ENCODE peak calls at places on chromosomes 3 and 15, in eight cellular contexts. N, Q, A, R, H, V, U and B are unnamed samples. For H3K36me3, the result is how much of the 10 kb centered on the place peaks cover.

GRCh38 chr3:170309044-170309443 is 48.5 kb upstream of the SKIL start:
- DNase-seq in A (no peak), Q (no peak), V (no peak), R (no peak), N (no peak), H (no peak), U (no peak), B (no peak)

GRCh38 chr3:151367448-151367847 is 17.1 kb downstream of the P2RY12 start:
- DNase-seq in V (no peak), N (no peak), A (no peak), Q (no peak), R (no peak), U (no peak), H (no peak), B (no peak)

GRCh38 chr3:64242435-64242834 is 17.2 kb upstream of the PRICKLE2 start:
- DNase-seq in U (no peak), V (no peak), N (peak), A (no peak), R (no peak), Q (no peak), H (no peak), B (peak)

GRCh38 chr15:93372209-93372910 is 283.3 kb upstream of the RGMA start:
- DNase-seq in V (peak), H (no peak), U (no peak), Q (no peak), R (no peak), N (no peak), A (no peak), B (no peak)

GRCh38 chr3:36932979-36933378 is 11.9 kb downstream of the TRANK1 start:
- DNase-seq in R (no peak), H (no peak), Q (no peak), V (peak), N (no peak), A (no peak), U (peak), B (no peak)

GRCh38 chr15:32974691-32975090 is 219.8 kb downstream of the FMN1 start:
- DNase-seq in R (no peak), H (no peak), Q (no peak), A (no peak), U (no peak), V (no peak), N (no peak), B (no peak)

GRCh38 chr3:196399485-196399945 is 32.7 kb downstream of the UBXN7 start:
- DNase-seq in N (no peak), R (no peak), A (no peak), U (no peak), V (no peak), Q (no peak), H (no peak), B (no peak)

GRCh38 chr3:17459470-17459993 is 282.9 kb downstream of the TBC1D5 start:
- DNase-seq in H (no peak), Q (no peak), A (no peak), V (no peak), N (no peak), R (no peak), U (no peak), B (no peak)

GRCh38 chr3:129084501-129084900 is 23.9 kb downstream of the GP9 start:
- DNase-seq in R (no peak), A (no peak), Q (no peak), N (no peak), V (no peak), U (no peak), H (no peak), B (no peak)

GRCh38 chr3:90015688-90016356 is 908.4 kb downstream of the EPHA3 start:
- DNase-seq in R (no peak), H (no peak), V (peak), A (no peak), Q (no peak), N (no peak), U (no peak), B (no peak)

GRCh38 chr3:151301787-151302186 is 14.8 kb downstream of the GPR87 start:
- DNase-seq in A (no peak), V (no peak), H (no peak), U (no peak), Q (no peak), R (no peak), N (no peak), B (no peak)

GRCh38 chr3:31462050-31462569 is 70.6 kb upstream of the STT3B start:
- DNase-seq in A (no peak), H (no peak), Q (peak), N (no peak), U (no peak), V (peak), R (no peak), B (no peak)

GRCh38 chr15:88020806-88021205 is 235.7 kb downstream of the NTRK3 start:
- DNase-seq in U (no peak), R (no peak), N (no peak), A (no peak), H (no peak), Q (no peak), V (no peak), B (no peak)

GRCh38 chr3:47425383-47425778 is 44.6 kb downstream of the PTPN23 start:
- DNase-seq in H (no peak), A (no peak), N (no peak), U (no peak), Q (no peak), R (no peak), V (peak), B (no peak)

GRCh38 chr15:39462691-39463090 is 118.2 kb upstream of the THBS1 start:
- DNase-seq in R (no peak), Q (no peak), V (no peak), N (no peak), U (no peak), H (no peak), A (no peak), B (no peak)

GRCh38 chr3:143824675-143825074 is 23.6 kb downstream of the SLC9A9 start:
- DNase-seq in Q (no peak), N (no peak), U (no peak), R (no peak), H (no peak), V (no peak), A (no peak), B (no peak)
- H3K36me3 ChIP-seq in Q (under half), N (under half), U (under half), R (under half), H (under half), V (under half), A (under half), B (under half)

GRCh38 chr3:13045904-13046568 is 27.2 kb downstream of the IQSEC1 start:
- DNase-seq in V (no peak), R (no peak), U (no peak), A (no peak), N (no peak), Q (peak), H (no peak), B (no peak)

GRCh38 chr3:13049400-13049799 is 23.8 kb downstream of the IQSEC1 start:
- DNase-seq in R (no peak), V (no peak), U (no peak), A (no peak), Q (no peak), N (no peak), H (no peak), B (no peak)

GRCh38 chr3:13046569-13047279 is 26.5 kb downstream of the IQSEC1 start:
- DNase-seq in Q (no peak), U (no peak), R (no peak), V (no peak), A (no peak), N (no peak), H (no peak), B (no peak)

GRCh38 chr3:13045245-13045903 is 27.9 kb downstream of the IQSEC1 start:
- DNase-seq in R (no peak), A (no peak), H (no peak), V (no peak), U (no peak), Q (no peak), N (no peak), B (no peak)

GRCh38 chr3:13047296-13048165 is 25.7 kb downstream of the IQSEC1 start:
- DNase-seq in A (no peak), H (no peak), Q (no peak), U (no peak), R (no peak), N (no peak), V (no peak), B (no peak)
- TF ChIP-seq CTCF in A (no peak), H (no peak), Q (no peak), U (no peak), R (no peak), N (no peak), V (peak), B (no peak)

GRCh38 chr3:16303037-16303436 is 38.0 kb downstream of the OXNAD1 start:
- DNase-seq in U (no peak), N (no peak), Q (no peak), A (no peak), H (no peak), V (no peak), R (no peak), B (no peak)

GRCh38 chr3:16307832-16308531 is 43.0 kb downstream of the OXNAD1 start:
- DNase-seq in H (no peak), Q (no peak), V (no peak), U (no peak), N (no peak), A (no peak), R (no peak), B (no peak)

GRCh38 chr3:16304065-16305010 is 39.3 kb downstream of the OXNAD1 start:
- DNase-seq in A (no peak), H (no peak), V (no peak), N (no peak), U (no peak), Q (no peak), R (no peak), B (no peak)

GRCh38 chr3:16302082-16302631 is 37.1 kb downstream of the OXNAD1 start:
- DNase-seq in A (no peak), H (no peak), V (no peak), Q (no peak), R (no peak), N (no peak), U (no peak), B (no peak)

DNA sequence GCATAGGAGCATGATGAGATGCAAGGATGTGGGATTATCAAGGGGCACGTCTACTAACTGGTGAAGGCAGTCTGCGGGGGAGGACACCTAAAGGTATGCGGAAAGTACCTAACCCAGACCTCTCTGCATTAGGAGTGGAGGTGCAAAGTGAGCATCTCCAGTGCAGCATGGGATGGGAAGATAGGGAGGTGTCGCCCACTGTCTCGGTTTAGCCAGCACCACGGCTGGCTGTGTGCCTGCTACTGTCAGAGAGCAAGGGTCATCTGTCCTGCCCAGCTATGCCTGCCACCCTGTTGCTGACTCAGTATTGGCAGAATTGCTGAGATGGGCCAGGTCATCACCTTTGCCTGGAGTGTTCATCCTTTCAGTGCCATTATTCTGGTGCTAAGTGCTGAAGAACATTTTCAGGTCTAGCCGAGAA is 40.1 kb downstream of the OXNAD1 start:
- DNase-seq in R (no peak), Q (no peak), V (no peak), U (no peak), H (no peak), A (no peak), N (no peak), B (no peak)
- H3K36me3 ChIP-seq in R (under half), Q (under half), V (under half), U (under half), H (under half), A (under half), N (half or more), B (under half)

DNA sequence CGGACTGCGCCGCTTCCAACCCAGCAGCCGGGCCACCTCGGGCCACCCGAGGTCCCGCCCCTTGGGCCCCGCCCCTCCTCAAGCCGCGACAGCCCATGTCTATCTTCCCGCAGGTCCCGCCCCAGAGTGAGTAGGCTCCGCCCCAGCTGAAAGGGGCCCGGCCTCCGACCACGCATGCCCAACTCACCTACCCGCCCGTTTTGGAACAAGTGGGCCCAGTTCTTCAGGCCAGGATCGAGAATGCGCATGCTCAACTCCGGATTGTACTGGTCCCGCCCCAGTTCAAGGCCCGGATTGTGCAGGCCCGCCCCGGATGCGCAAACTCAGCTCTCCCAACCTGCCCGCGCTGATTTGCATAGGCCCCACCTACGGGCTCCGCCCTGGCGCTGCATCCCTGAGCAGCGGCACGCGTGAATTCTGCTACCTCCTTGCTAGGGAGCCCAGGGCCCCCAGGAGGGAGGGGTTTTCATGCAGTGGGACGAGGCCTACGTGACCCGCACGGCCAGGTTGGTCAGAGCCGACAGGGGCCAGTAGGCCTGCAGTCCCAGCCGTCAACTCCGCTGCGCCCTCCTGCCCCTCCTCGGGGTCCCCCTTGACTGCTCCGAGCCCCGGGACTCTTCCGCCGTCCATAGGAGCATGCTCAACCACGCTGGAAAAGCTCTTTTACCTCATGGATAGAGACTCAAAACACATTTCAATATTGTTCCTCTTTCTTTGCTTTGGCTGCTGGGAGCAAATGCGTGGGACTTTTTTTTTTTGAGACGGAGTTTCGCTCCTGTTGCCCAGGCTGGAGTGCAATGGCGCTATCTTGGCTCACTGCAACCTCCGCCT is at the start of gene PFKFB4:
- DNase-seq in R (peak), N (peak), Q (peak), H (peak), V (peak), A (peak), U (peak), B (peak)
- TF ChIP-seq CTCF in R (no peak), N (no peak), Q (no peak), H (no peak), V (peak), A (peak), U (peak), B (no peak)

DNA sequence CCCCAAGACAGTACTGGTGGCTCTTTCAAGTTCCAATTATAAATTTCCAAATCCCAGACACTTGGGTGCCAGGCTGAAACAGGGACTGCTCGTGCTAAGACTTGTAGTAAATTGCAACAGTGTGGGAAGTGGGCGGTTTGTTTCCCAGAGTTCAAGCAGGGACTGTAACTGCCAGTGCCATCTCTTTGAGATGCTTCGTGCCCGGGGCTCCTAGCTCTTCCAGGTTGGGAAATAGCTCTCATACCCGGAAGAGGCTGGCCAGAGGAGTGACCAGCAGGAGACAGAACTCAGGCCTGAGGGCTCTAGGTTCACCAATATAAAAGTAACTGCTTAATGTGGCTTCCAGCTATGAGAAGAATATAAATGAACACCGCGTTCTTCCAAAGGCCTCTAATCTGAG is 54.0 kb upstream of the NEO1 start:
- DNase-seq in A (no peak), R (no peak), V (no peak), H (no peak), N (no peak), Q (no peak), U (no peak), B (no peak)
- H3K36me3 ChIP-seq in A (under half), R (under half), V (under half), H (under half), N (under half), Q (under half), U (under half), B (under half)

DNA sequence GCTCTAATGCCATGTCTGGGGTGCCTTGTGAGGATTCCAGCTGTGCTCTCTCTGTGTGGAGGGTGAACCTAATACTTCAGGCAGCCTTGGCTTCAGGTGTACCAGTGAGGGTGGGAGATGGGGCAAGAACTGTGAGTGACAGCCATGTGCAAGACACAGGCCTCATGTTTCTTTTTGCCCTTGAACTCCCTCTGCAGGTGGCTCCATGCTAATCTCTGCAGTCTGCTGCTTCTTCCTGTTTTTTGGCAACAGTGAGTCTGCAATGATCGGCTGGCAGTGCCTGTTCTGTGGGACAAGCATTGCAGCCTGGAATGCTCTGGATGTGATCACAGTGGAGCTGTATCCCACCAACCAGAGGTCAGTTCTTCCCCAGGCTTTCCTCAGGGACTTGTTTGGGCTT is 189.3 kb downstream of the SV2B start:
- DNase-seq in V (peak), R (no peak), H (no peak), Q (no peak), N (no peak), U (no peak), A (no peak), B (no peak)
- TF ChIP-seq CTCF in V (peak), R (peak), H (no peak), Q (no peak), N (no peak), U (no peak), A (no peak), B (no peak)

GRCh38 chr3:188157971-188158370 is 4.0 kb downstream of the LPP start:
- DNase-seq in V (no peak), H (no peak), A (no peak), Q (peak), N (no peak), U (no peak), R (no peak), B (no peak)
- H3K36me3 ChIP-seq in V (under half), H (under half), A (under half), Q (under half), N (under half), U (under half), R (under half), B (under half)

GRCh38 chr3:16317561-16317945 is 52.5 kb downstream of the OXNAD1 start:
- DNase-seq in U (no peak), N (no peak), R (no peak), V (no peak), Q (no peak), A (no peak), H (no peak), B (no peak)

GRCh38 chr3:16319723-16320122 is 54.7 kb downstream of the OXNAD1 start:
- DNase-seq in A (no peak), V (no peak), Q (no peak), R (no peak), U (no peak), N (no peak), H (no peak), B (no peak)

GRCh38 chr3:16316847-16317560 is 52.0 kb downstream of the OXNAD1 start:
- DNase-seq in Q (no peak), V (no peak), R (no peak), N (no peak), H (no peak), U (no peak), A (no peak), B (no peak)

GRCh38 chr3:16318216-16318615 is 53.2 kb downstream of the OXNAD1 start:
- DNase-seq in H (no peak), V (no peak), N (no peak), Q (no peak), U (no peak), A (peak), R (no peak), B (no peak)

GRCh38 chr3:16319307-16319706 is 54.3 kb downstream of the OXNAD1 start:
- DNase-seq in Q (peak), H (no peak), U (no peak), R (no peak), N (peak), V (peak), A (no peak), B (no peak)
- TF ChIP-seq CTCF in Q (no peak), H (peak), U (peak), R (no peak), N (no peak), V (peak), A (no peak), B (no peak)

DNA sequence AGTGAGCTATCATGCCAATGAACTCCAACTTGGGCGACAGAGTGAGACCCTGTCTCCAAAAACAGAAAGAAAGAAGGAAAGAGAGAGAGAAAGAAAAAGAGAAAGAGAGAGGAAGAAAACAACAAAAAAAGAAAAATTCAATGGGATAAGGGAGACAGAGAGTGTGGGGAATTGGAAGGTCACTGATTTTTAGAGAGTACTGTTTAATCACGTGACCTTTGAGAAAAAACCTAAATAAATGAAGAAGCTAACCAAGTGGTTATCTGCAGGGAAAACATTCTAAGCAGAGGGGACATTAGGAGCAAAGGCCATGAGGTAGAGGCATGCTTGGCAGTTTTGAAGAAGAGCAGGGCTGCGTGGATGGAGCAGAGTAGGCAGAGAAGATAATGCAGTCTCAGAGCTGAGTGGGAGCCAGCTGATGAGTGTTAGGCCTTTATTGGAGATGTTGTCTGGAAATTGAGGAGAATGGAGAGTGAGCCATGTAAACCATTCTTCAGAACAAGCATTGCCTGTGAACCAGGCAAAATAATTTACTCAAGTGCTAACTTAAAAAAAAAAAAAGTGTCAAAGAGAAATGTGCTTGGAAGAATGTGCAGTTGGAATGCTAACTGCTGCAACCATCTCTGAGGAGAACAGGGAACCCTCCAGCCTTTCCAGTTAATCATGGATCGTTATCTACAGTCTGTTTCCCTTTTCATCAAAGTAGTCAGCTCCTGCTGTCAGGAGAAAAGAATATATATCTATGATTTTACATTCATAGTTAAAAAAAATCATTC is 377.3 kb upstream of the SEMA6D start:
- DNase-seq in H (no peak), N (no peak), U (no peak), V (no peak), A (no peak), R (no peak), Q (no peak), B (no peak)
- H3K36me3 ChIP-seq in H (under half), N (under half), U (under half), V (under half), A (under half), R (under half), Q (under half), B (under half)